ENCODE peak calls at places on chromosome 17, in seven cellular contexts. T is GDM1; J is NCI-H1436; V is M059J; E is stimulated activated CD8-positive, alpha-beta memory T cell treated with anti-CD3 and anti-CD28 coated beads, Interleukin-4, amount 100 ng/mL, for 24 hours; U is A673; H is T47D. L is an unnamed sample.

GRCh38 chr17:35095741-35096140 is 23.9 kb downstream of the RAD51D start:
- DNase-seq in H (no peak), U (no peak), V (no peak), J (no peak), T (no peak), E (no peak), L (no peak)

GRCh38 chr17:19877546-19877945 is 9.8 kb upstream of the ULK2 start:
- DNase-seq in V (no peak), T (no peak), E (no peak), J (no peak), H (no peak), U (no peak), L (no peak)

GRCh38 chr17:77410470-77410869 is 269.7 kb downstream of the SEC14L1 start:
- DNase-seq in H (no peak), J (no peak), U (no peak), E (no peak), V (no peak), T (no peak), L (no peak)

GRCh38 chr17:77795685-77796084 is 162.8 kb upstream of the TNRC6C start:
- DNase-seq in U (no peak), T (no peak), J (no peak), H (no peak), V (no peak), E (no peak), L (no peak)

GRCh38 chr17:28334176-28334575 is 1.1 kb downstream of the IFT20 start:
- DNase-seq in T (no peak), V (no peak), J (no peak), E (no peak), H (no peak), U (no peak), L (no peak)

GRCh38 chr17:4696432-4696796 is 7.5 kb downstream of the PELP1 start:
- DNase-seq in T (no peak), U (no peak), J (no peak), V (no peak), E (no peak), H (no peak), L (no peak)

GRCh38 chr17:74448774-74449173 is 16.9 kb downstream of the GPRC5C start:
- DNase-seq in H (no peak), V (no peak), E (no peak), U (no peak), J (no peak), T (no peak), L (no peak)

GRCh38 chr17:14019186-14019956 is 49.9 kb upstream of the COX10 start:
- DNase-seq in T (no peak), J (no peak), V (peak), E (no peak), U (no peak), H (no peak), L (no peak)

GRCh38 chr17:7236808-7237207 is 2.4 kb downstream of the PHF23 start:
- DNase-seq in E (no peak), U (no peak), H (no peak), J (no peak), T (no peak), V (no peak), L (no peak)

GRCh38 chr17:48995871-48996695 is 1.1 kb upstream of the IGF2BP1 start:
- DNase-seq in U (peak), H (no peak), J (no peak), T (no peak), V (peak), E (no peak), L (peak)

GRCh38 chr17:50935201-50936124 is 69.3 kb upstream of the TOB1 start:
- DNase-seq in H (peak), T (no peak), E (no peak), J (no peak), V (peak), U (no peak), L (no peak)

GRCh38 chr17:63032141-63032540 is 66.1 kb downstream of the TANC2 start:
- DNase-seq in T (no peak), H (no peak), V (no peak), U (no peak), E (no peak), J (no peak), L (no peak)

GRCh38 chr17:50064253-50064991 is 8.5 kb downstream of the ITGA3 start:
- DNase-seq in V (peak), H (no peak), T (no peak), U (peak), J (no peak), E (no peak), L (no peak)

GRCh38 chr17:57538730-57539456 is 206.2 kb downstream of the CCDC182 start:
- DNase-seq in E (no peak), J (no peak), H (no peak), U (no peak), V (no peak), T (no peak), L (no peak)

GRCh38 chr17:15469260-15469659 is 1.8 kb upstream of the CDRT4 start:
- DNase-seq in T (no peak), E (no peak), V (peak), H (no peak), J (no peak), U (peak), L (peak)

GRCh38 chr17:83200231-83200699 is 120.9 kb downstream of the METRNL start:
- DNase-seq in V (peak), J (no peak), U (no peak), H (peak), T (no peak), E (peak), L (peak)

L was measured in BE2C.